ENCODE peak calls at places on chromosome 13, in nine cellular contexts. W, J, S, X, E, H, B, M and N are unnamed samples.
A peak's percentile ranks its signal among the peaks of the same experiment; 100 is the strongest.

GRCh38 chr13:38418286-38418685 is 68.6 kb downstream of the UFM1 start:
- DNase-seq in S (no peak), W (no peak), E (no peak), J (no peak), M (no peak), H (no peak), B (no peak), X (no peak), N (no peak)

GRCh38 chr13:23159587-23160240 is 21.1 kb upstream of the SGCG start:
- DNase-seq in M (no peak), X (no peak), W (no peak), H (no peak), J (no peak), B (no peak), S (no peak), E (peak; percentile 54), N (no peak)

GRCh38 chr13:76745246-76746200 is 140.7 kb downstream of the KCTD12 start:
- DNase-seq in W (no peak), B (no peak), H (no peak), S (no peak), X (no peak), E (no peak), M (no peak), J (no peak), N (no peak)

GRCh38 chr13:32811297-32811800 is 204.9 kb upstream of the KL start:
- DNase-seq in S (no peak), B (no peak), H (peak; percentile 50), E (no peak), X (no peak), M (no peak), W (no peak), J (no peak), N (no peak)

GRCh38 chr13:98226520-98226919 is 49.5 kb upstream of the RNF113B start:
- DNase-seq in S (no peak), M (no peak), B (no peak), X (no peak), J (no peak), H (no peak), E (no peak), W (no peak), N (no peak)

GRCh38 chr13:40550130-40550529 is 116.3 kb downstream of the FOXO1 start:
- DNase-seq in J (no peak), B (no peak), E (no peak), W (no peak), M (no peak), X (no peak), S (no peak), H (no peak), N (no peak)

GRCh38 chr13:27423333-27423732 is 1.1 kb upstream of the GTF3A start:
- DNase-seq in E (no peak), B (no peak), S (no peak), J (no peak), H (no peak), W (no peak), M (no peak), X (no peak), N (no peak)

GRCh38 chr13:50141660-50142010 is 126.4 kb downstream of the KCNRG start:
- DNase-seq in M (no peak), S (no peak), X (no peak), W (no peak), J (no peak), E (no peak), H (no peak), B (no peak), N (no peak)

GRCh38 chr13:106318941-106319411 is 216.5 kb downstream of the EFNB2 start:
- DNase-seq in M (no peak), S (peak; percentile 6), B (no peak), E (no peak), W (no peak), H (no peak), J (peak; percentile 47), X (no peak), N (no peak)

GRCh38 chr13:107665926-107666458 is 549.3 kb downstream of the LIG4 start:
- DNase-seq in J (no peak), S (no peak), W (no peak), X (no peak), B (no peak), H (no peak), E (no peak), M (no peak), N (no peak)

GRCh38 chr13:49026851-49027250 is 51.1 kb downstream of the FNDC3A start:
- DNase-seq in J (no peak), S (no peak), H (no peak), M (no peak), B (no peak), X (no peak), W (no peak), E (no peak), N (no peak)

GRCh38 chr13:113656831-113657671 is 947 bp downstream of the ATP4B start:
- DNase-seq in E (no peak), J (no peak), B (peak; percentile 20), X (no peak), H (no peak), S (no peak), M (no peak), W (no peak), N (peak; percentile 46)

GRCh38 chr13:20475927-20476691 is 49.5 kb downstream of the CRYL1 start:
- DNase-seq in W (no peak), X (no peak), B (no peak), E (peak; percentile 47), M (peak; percentile 40), S (no peak), J (no peak), H (peak; percentile 80), N (no peak)

GRCh38 chr13:40094056-40094455 is 438.6 kb downstream of the COG6 start:
- DNase-seq in J (no peak), H (no peak), W (no peak), S (no peak), E (no peak), X (no peak), M (no peak), B (no peak), N (no peak)

GRCh38 chr13:74871671-74872070 is 610.3 kb downstream of the TBC1D4 start:
- DNase-seq in M (no peak), J (peak; percentile 43), X (no peak), E (no peak), B (no peak), H (no peak), W (no peak), S (no peak), N (no peak)

GRCh38 chr13:26517931-26518330 is 39.6 kb upstream of the WASF3 start:
- DNase-seq in W (no peak), J (no peak), H (no peak), M (no peak), X (no peak), E (no peak), S (no peak), B (no peak), N (no peak)

GRCh38 chr13:21813110-21813509 is 142.2 kb downstream of the FGF9 start:
- DNase-seq in M (no peak), H (no peak), X (no peak), B (no peak), S (no peak), J (no peak), W (no peak), E (no peak), N (no peak)

GRCh38 chr13:101157261-101157660 is 259.0 kb downstream of the NALCN start:
- DNase-seq in E (no peak), W (no peak), X (no peak), M (no peak), S (peak; percentile 23), B (no peak), J (no peak), H (no peak), N (no peak)

GRCh38 chr13:52405767-52406494 is at the start of gene THSD1:
- DNase-seq in E (peak; percentile 75), H (peak; percentile 25), B (peak; percentile 84), W (no peak), J (peak; percentile 54), M (peak; percentile 9), S (no peak), X (peak; percentile 17), N (peak; percentile 82)

GRCh38 chr13:49683489-49683888 is 7.8 kb downstream of the EBPL start:
- DNase-seq in X (no peak), S (no peak), B (no peak), J (no peak), E (no peak), M (no peak), W (no peak), H (no peak), N (no peak)

GRCh38 chr13:96650301-96650886 is 343.9 kb downstream of the OXGR1 start:
- DNase-seq in E (no peak), M (no peak), W (no peak), B (no peak), H (no peak), X (no peak), J (no peak), S (no peak), N (no peak)

GRCh38 chr13:94214979-94215378 is 264.5 kb downstream of the DCT start:
- DNase-seq in M (no peak), H (no peak), X (no peak), J (no peak), W (no peak), E (no peak), S (no peak), B (no peak), N (no peak)

GRCh38 chr13:22229916-22230315 is 559.0 kb downstream of the FGF9 start:
- DNase-seq in J (no peak), X (no peak), H (no peak), S (no peak), M (no peak), E (no peak), B (no peak), W (no peak), N (no peak)

GRCh38 chr13:99087954-99088491 is 110.2 kb upstream of the DOCK9 start:
- DNase-seq in J (no peak), S (no peak), H (peak; percentile 44), M (no peak), X (no peak), W (no peak), B (no peak), E (peak; percentile 61), N (no peak)

GRCh38 chr13:48954086-48954485 is 21.6 kb upstream of the FNDC3A start:
- DNase-seq in S (no peak), J (no peak), E (peak; percentile 1), M (no peak), B (no peak), W (no peak), H (no peak), X (no peak), N (no peak)